ENCODE peak calls at places on chromosomes 4 and X, in nine cellular contexts. O is hepatocyte, K is PC-9, L is fibroblast of lung, D is PC-3, H is mammary epithelial cell, N is SK-N-MC, B is endothelial cell of umbilical vein, T is GM12878. P is an unnamed sample. For H3K9me3, the result is how much of the 10 kb centered on the place peaks cover.

GRCh38 chr4:113636877-113637276 is 124.7 kb downstream of the CAMK2D start:
- DNase-seq in B (no peak), D (peak), N (no peak), H (peak), L (peak), T (no peak), K (peak), O (no peak), P (no peak)

GRCh38 chrX:154712781-154713391 is 38.0 kb downstream of the GAB3 start:
- DNase-seq in T (peak), O (no peak), H (peak), B (peak), K (peak), L (peak), N (no peak), D (peak), P (no peak)

GRCh38 chr4:188463909-188464308 is 324.7 kb downstream of the TRIML1 start:
- DNase-seq in B (no peak), H (no peak), N (no peak), O (no peak), D (no peak), K (no peak), L (no peak), T (no peak), P (no peak)

GRCh38 chrX:2962346-2962745 is 33.2 kb upstream of the ARSD start:
- DNase-seq in O (peak), K (no peak), H (no peak), N (no peak), L (no peak), T (no peak), D (no peak), B (no peak), P (no peak)

GRCh38 chr4:135917016-135917415 is 1615.3 kb downstream of the PCDH18 start:
- DNase-seq in O (no peak), B (no peak), H (no peak), K (no peak), D (no peak), L (peak), T (no peak), N (no peak), P (no peak)

GRCh38 chr4:90219822-90220221 is 92.6 kb downstream of the CCSER1 start:
- DNase-seq in D (no peak), N (no peak), T (no peak), B (no peak), L (no peak), O (no peak), K (no peak), H (no peak), P (no peak)

GRCh38 chr4:35151816-35152572 is 1092.3 kb downstream of the ARAP2 start:
- DNase-seq in L (no peak), B (no peak), K (peak), N (no peak), T (no peak), D (peak), H (no peak), O (peak), P (peak)

GRCh38 chr4:147354271-147354670 is 126.6 kb upstream of the EDNRA start:
- DNase-seq in K (no peak), H (no peak), B (no peak), T (no peak), L (no peak), O (no peak), N (no peak), D (no peak), P (no peak)

GRCh38 chr4:87465739-87466366 is 43.5 kb downstream of the NUDT9 start:
- DNase-seq in T (peak), N (peak), L (peak), B (peak), H (peak), K (no peak), O (peak), D (peak), P (peak)

GRCh38 chrX:46628406-46629371 is 55.1 kb downstream of the CHST7 start:
- DNase-seq in B (peak), D (no peak), N (no peak), L (peak), H (no peak), T (peak), K (no peak), O (no peak), P (no peak)

GRCh38 chr4:62144431-62144830 is 944.3 kb downstream of the ADGRL3 start:
- DNase-seq in H (no peak), K (no peak), L (no peak), B (no peak), D (no peak), O (no peak), T (no peak), N (no peak), P (no peak)

GRCh38 chrX:323721-324628 is 5.4 kb upstream of the GTPBP6 start:
- DNase-seq in N (no peak), L (peak), D (peak), K (no peak), B (no peak), O (peak), T (no peak), H (peak), P (peak)

GRCh38 chr4:124055896-124056295 is 656.6 kb downstream of the ANKRD50 start:
- DNase-seq in T (no peak), D (no peak), N (no peak), O (no peak), B (no peak), K (no peak), H (no peak), L (peak), P (no peak)

GRCh38 chr4:57424231-57424897 is 314.2 kb upstream of the IGFBP7 start:
- DNase-seq in T (no peak), L (peak), B (peak), K (peak), H (peak), D (peak), O (peak), N (no peak), P (no peak)

GRCh38 chr4:49032440-49033161 is 46.5 kb downstream of the CWH43 start:
- DNase-seq in K (peak), L (no peak), B (peak), O (no peak), T (no peak), H (peak), D (peak), N (no peak), P (peak)

GRCh38 chrX:129655547-129656248 is 942 bp upstream of the APLN start:
- DNase-seq in B (peak), N (no peak), H (peak), K (no peak), D (peak), O (no peak), T (no peak), L (no peak), P (peak)

GRCh38 chrX:23003121-23003520 is 3.4 kb downstream of the DDX53 start:
- DNase-seq in O (no peak), L (peak), D (peak), T (no peak), N (no peak), H (no peak), K (no peak), B (peak), P (peak)

GRCh38 chr4:79027656-79028055 is 88.4 kb upstream of the PAQR3 start:
- DNase-seq in T (no peak), K (no peak), L (no peak), N (no peak), D (peak), O (no peak), B (no peak), H (no peak), P (no peak)

GRCh38 chr4:147340111-147340510 is 140.8 kb upstream of the EDNRA start:
- DNase-seq in T (no peak), D (peak), K (no peak), L (peak), H (peak), B (peak), N (no peak), O (no peak), P (peak)

GRCh38 chrX:150558424-150558823 is 10.0 kb upstream of the MTM1 start:
- DNase-seq in K (no peak), T (no peak), H (no peak), B (no peak), D (no peak), N (no peak), L (no peak), O (no peak), P (no peak)

GRCh38 chr4:86977621-86978184 is 42.9 kb downstream of the AFF1 start:
- DNase-seq in L (peak), O (peak), K (peak), B (peak), H (peak), T (peak), N (no peak), D (peak), P (peak)

GRCh38 chr4:61992351-61992750 is 792.2 kb downstream of the ADGRL3 start:
- DNase-seq in H (no peak), T (no peak), N (no peak), D (no peak), K (no peak), O (no peak), B (no peak), L (no peak), P (no peak)

GRCh38 chrX:3763111-3763510 is 49.7 kb upstream of the PRKX start:
- DNase-seq in L (no peak), N (no peak), B (no peak), D (no peak), T (no peak), H (no peak), K (no peak), O (no peak), P (no peak)

GRCh38 chrX:53072418-53073114 is 9.6 kb upstream of the TSPYL2 start:
- DNase-seq in B (no peak), T (no peak), L (no peak), H (no peak), O (no peak), D (no peak), N (no peak), K (no peak), P (no peak)

GRCh38 chrX:45851434-45851991 is 650.8 kb upstream of the DIPK2B start:
- DNase-seq in D (peak), T (no peak), O (peak), L (peak), N (no peak), H (peak), B (peak), K (peak), P (peak)

GRCh38 chr4:94410678-94411206 is 41.0 kb upstream of the PDLIM5 start:
- DNase-seq in N (peak), B (no peak), T (no peak), K (peak), D (peak), L (no peak), O (peak), H (no peak), P (peak)

GRCh38 chrX:56800801-56801200 is 71.8 kb downstream of the NBDY start:
- DNase-seq in L (no peak), H (no peak), B (no peak), O (no peak), T (no peak), N (no peak), D (no peak), K (no peak), P (peak)

GRCh38 chr4:107363137-107363536 is 327.0 kb upstream of the DKK2 start:
- DNase-seq in T (no peak), L (no peak), B (no peak), O (no peak), H (no peak), N (no peak), D (no peak), K (no peak), P (no peak)

GRCh38 chr4:15018389-15018788 is 16.1 kb downstream of the CPEB2 start:
- DNase-seq in T (no peak), B (peak), L (no peak), H (no peak), K (no peak), D (no peak), O (no peak), N (no peak), P (no peak)

GRCh38 chr4:37453361-37454262 is 209.1 kb downstream of the NWD2 start:
- DNase-seq in K (peak), H (peak), D (peak), N (no peak), L (peak), B (peak), O (peak), T (no peak), P (peak)
- TF ChIP-seq EZH2 in K (no peak), H (peak), D (no peak), N (no peak), L (no peak), B (no peak), O (no peak), T (no peak), P (peak)

DNA sequence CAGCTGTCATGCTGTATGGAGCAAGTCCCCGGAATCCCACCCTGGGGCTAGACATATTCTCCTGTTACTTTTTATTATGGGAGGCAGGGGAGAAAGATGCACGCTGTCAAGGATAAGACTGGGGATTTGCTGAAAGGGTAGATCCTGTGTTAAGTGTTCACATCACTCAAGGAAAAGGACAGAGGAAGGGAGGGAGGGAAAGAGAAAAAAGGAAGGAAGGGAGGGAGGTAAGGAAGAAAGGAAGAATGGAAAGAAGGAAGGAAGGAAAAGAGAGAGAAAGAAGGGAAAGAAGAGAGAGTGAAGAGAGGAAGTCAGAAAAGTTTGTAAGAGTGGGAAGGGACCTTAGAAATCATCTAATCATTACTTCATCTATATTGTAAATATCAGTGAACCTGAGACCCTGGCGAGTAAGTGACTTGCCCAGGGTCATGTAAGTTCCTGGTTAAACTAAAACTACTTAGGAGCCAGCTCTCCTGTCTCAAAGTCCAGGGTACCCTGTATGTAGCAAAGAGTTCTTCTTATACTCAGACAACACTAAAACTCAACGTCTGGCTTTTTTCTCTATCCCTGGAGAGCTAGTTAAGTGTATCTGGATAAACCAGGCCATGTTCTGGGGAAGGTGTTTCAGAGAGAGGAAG is 47.2 kb upstream of the MSX1 start:
- DNase-seq in D (no peak), N (no peak), H (no peak), L (no peak), O (no peak), K (no peak), B (no peak), T (no peak), P (no peak)
- H3K9me3 ChIP-seq in D (under half), N (under half), H (under half), L (under half), O (under half), K (under half), B (under half), T (under half), P (under half)

DNA sequence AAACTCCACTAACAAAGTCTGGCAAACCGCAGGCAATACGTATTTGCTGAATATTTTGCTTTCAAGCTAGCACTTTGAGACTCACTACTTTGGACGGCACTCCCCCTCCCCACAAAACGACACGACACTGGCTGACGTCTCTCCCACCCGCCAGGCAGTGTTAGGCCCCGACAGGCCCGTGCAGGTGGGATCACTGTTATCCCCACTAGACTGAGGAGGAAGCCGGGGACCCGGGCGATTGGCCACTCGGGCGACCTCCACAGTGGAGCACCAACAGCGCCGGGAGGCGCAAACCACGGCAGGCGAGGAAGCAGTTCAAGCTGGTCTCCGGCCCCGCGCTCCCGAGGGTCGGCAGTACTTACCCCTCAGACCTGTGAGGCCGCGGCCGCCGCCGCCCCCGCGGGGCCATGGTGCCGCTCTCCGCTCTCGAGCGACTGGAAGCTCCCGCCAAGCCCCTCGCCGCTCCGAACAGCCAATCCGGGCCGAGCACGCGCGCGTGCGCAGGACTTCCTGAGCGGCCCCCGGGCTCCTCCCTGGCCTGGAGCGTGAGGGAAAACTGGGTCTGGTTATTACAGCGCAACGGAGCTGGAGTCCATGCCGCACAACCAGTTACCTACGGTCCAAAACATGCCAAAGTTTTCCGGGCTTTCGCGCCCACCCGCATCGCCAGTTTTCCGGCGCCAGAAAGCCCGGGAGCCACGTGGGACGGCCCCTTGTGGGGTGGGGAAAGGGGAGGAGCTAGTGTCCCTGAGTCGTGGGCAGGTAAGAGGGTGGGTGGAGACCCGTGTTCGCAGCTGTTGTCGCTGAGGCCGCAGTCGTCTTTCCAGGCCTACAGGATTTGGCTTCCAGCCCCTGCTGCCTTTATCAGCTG is at the start of gene CENPU:
- DNase-seq in T (peak), B (peak), K (peak), O (peak), D (peak), L (peak), H (peak), N (peak), P (peak)
- TF ChIP-seq EZH2 in T (no peak), B (no peak), K (no peak), O (no peak), D (no peak), L (no peak), H (no peak), N (no peak), P (no peak)

DNA sequence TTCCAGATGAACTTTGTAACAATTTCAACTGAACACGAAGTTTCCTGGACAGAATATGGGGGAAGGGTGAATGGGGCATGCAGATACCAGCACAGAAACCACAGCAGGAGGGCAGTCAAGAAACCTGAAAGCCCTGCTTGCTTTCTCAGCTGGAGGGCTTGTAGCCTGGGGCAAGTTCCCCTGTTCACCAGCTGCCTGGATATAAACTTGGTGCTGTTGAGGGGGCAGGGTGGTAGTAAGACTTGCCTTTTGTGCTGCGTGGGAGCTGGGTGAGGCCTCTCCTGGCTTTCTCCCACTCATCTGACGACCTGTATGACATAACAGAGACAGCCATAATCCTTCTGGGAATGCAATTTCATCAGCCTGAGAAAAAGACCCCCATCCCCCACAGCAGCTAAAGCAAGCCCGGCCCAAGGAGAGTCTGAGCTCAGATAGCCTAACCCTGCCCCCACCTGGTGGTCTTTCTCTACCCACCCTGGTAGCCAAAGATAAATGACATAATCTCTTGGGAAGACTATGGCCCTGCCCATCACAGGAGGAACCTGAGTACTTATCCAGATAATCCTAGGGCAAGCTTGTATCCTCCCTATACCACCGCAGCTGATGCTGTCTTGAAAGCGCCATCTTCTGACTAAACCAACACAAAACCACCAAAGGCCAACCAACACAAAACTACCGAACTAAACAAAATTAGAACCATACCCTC is 234.3 kb downstream of the LAS1L start:
- DNase-seq in T (no peak), D (no peak), B (no peak), N (no peak), L (no peak), H (no peak), K (no peak), O (no peak), P (no peak)
- H3K9me3 ChIP-seq in T (under half), D (under half), B (under half), N (under half), L (under half), H (under half), K (under half), O (under half), P (under half)

DNA sequence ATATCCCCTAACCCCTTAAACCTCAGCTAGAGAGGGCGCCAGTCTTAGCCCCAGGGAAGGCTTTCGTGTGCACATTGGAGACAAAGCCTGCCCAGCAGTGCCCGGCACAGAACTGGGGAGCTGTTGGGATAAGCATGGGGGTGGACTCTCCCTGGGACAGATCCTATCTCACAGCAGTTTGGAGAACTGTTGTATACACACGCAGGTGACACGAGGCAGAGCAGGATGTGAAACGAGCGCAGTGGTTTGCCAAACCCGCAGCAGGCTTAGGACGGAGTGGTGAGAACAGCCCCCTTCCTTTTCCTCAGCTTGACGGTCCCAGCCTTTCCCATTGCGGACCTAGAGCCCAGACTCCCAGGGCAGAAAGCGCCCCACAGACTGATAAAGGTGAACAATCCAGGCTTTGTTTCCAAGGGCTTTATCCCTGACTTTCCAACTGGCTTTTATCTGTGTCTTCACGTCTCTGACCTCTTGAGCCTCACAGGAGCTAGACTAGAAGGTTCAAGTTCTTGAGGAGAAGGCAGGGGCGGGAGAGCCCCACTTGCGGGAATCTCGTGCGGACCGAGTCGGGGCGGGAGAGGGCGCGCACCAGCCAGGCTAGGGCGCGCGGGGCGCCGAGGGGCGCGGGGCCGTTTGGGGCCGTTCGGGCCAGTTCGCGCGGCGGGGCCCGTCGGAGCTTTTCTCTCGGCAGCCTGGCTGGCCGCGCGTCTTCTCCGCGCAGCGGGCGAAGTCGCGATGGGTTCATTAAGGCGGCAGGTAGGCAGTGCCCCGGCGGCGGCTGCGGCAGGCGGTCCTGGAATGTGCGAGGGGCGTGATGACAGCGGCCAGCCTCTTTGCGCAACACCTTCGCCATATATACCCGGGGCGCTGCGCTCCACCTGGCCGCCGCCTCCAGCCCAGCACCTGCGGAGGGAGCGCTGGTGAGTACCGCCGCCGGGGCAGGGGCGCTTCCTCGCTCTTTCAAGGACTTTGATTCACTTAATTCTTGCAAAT is at the start of gene SLC34A2:
- DNase-seq in N (no peak), D (no peak), T (no peak), H (no peak), K (peak), L (no peak), B (no peak), O (peak), P (no peak)
- TF ChIP-seq EZH2 in N (no peak), D (no peak), T (no peak), H (no peak), K (no peak), L (no peak), B (peak), O (no peak), P (peak)

GRCh38 chr4:1410491-1411325 is 4.5 kb upstream of the NKX1-1 start:
- DNase-seq in L (peak), T (no peak), H (peak), B (peak), N (no peak), K (peak), O (peak), D (peak), P (peak)
- H3K9me3 ChIP-seq in L (under half), T (under half), H (under half), B (under half), N (under half), K (under half), O (under half), D (under half), P (under half)

P was measured in A673.